ENCODE peak calls at places on chromosomes 12 and 14, in six cellular contexts. Y, U, K, I, W and C are unnamed samples.
A peak's percentile ranks its signal among the peaks of the same experiment; 100 is the strongest.

GRCh38 chr12:30025317-30025716 is 241.6 kb upstream of the TMTC1 start:
- DNase-seq in Y (no peak), U (no peak), K (no peak), I (no peak), W (peak; percentile 54), C (no peak)

GRCh38 chr12:143964-144649 is 69.8 kb downstream of the SLC6A12 start:
- DNase-seq in Y (no peak), U (no peak), K (no peak), I (no peak), W (no peak), C (no peak)

GRCh38 chr12:1972856-1973317 is 31.4 kb downstream of the DCP1B start:
- DNase-seq in Y (peak; percentile 20), U (peak; percentile 73), K (no peak), I (no peak), W (peak; percentile 70), C (no peak)

GRCh38 chr12:94644141-94644575 is 6.2 kb downstream of the TMCC3 start:
- DNase-seq in Y (no peak), U (no peak), K (no peak), I (no peak), W (peak; percentile 27), C (no peak)

GRCh38 chr12:4934651-4935050 is 24.9 kb downstream of the KCNA1 start:
- DNase-seq in Y (no peak), U (no peak), K (no peak), I (no peak), W (peak; percentile 11), C (no peak)

GRCh38 chr12:117485984-117486839 is 124.8 kb upstream of the NOS1 start:
- DNase-seq in Y (no peak), U (no peak), K (no peak), I (no peak), W (no peak), C (no peak)

GRCh38 chr12:18382486-18382885 is 121.2 kb downstream of the PIK3C2G start:
- DNase-seq in Y (peak; percentile 20), U (no peak), K (no peak), I (no peak), W (peak; percentile 77), C (no peak)

GRCh38 chr12:16857456-16857923 is 251.5 kb upstream of the LMO3 start:
- DNase-seq in Y (no peak), U (no peak), K (peak; percentile 47), I (peak; percentile 39), W (no peak), C (no peak)

GRCh38 chr14:92937229-92937937 is 14.4 kb downstream of the CHGA start:
- DNase-seq in Y (no peak), U (no peak), K (no peak), I (no peak), W (no peak), C (no peak)

GRCh38 chr14:44620106-44621019 is 113.3 kb upstream of the FSCB start:
- DNase-seq in Y (no peak), U (no peak), K (no peak), I (no peak), W (peak; percentile 20), C (no peak)

GRCh38 chr12:123530683-123531082 is 2.8 kb downstream of the RILPL1 start:
- DNase-seq in Y (no peak), U (no peak), K (no peak), I (no peak), W (no peak), C (no peak)

GRCh38 chr12:122422769-122423257 is 344 bp upstream of the CLIP1 start:
- DNase-seq in Y (no peak), U (no peak), K (no peak), I (peak; percentile 33), W (peak; percentile 71), C (no peak)

GRCh38 chr12:28104893-28105864 is 85.1 kb upstream of the CCDC91 start:
- DNase-seq in Y (no peak), U (no peak), K (no peak), I (no peak), W (peak; percentile 72), C (no peak)

GRCh38 chr12:28114488-28114887 is 75.8 kb upstream of the CCDC91 start:
- DNase-seq in Y (no peak), U (no peak), K (no peak), I (no peak), W (no peak), C (no peak)

GRCh38 chr12:28107679-28108078 is 82.6 kb upstream of the CCDC91 start:
- DNase-seq in Y (no peak), U (no peak), K (no peak), I (peak; percentile 30), W (no peak), C (no peak)

GRCh38 chr12:28108599-28108998 is 81.7 kb upstream of the CCDC91 start:
- DNase-seq in Y (no peak), U (no peak), K (no peak), I (peak; percentile 69), W (no peak), C (no peak)

DNA sequence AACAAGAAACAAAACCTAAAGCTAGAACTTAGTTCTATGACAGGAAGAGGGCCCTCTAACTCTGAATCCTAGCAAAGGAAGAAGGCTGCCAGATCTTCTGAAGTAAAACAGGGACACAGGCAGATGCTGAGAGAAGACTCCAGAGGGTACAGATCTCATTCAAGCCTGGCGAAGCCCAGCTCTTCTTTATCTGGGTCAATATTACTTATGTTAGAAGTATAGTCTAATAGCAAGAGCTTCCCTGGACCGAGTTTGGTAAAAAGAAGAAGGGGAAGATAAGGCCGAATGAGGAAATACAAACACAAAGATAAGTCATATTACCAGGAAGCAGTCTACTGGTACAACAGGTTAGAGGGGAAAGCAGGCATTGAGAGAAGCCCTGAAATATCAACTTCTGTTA is 79.9 kb upstream of the CCDC91 start:
- DNase-seq in Y (no peak), U (no peak), K (no peak), I (no peak), W (peak; percentile 46), C (no peak)
- TF ChIP-seq CTCF in Y (no peak), U (no peak), K (no peak), I (no peak), W (peak; percentile 14), C (no peak)

GRCh38 chr14:20662968-20663731 is 21.2 kb upstream of the RNASE4 start:
- DNase-seq in Y (no peak), U (peak; percentile 50), K (peak; percentile 55), I (peak; percentile 80), W (peak; percentile 72), C (peak; percentile 84)
- TF ChIP-seq CTCF in Y (peak; percentile 41), U (peak; percentile 34), K (peak; percentile 59), I (peak; percentile 67), W (peak; percentile 51), C (peak; percentile 81)

GRCh38 chr12:110825530-110825929 is 21.3 kb upstream of the CCDC63 start:
- DNase-seq in Y (no peak), U (no peak), K (no peak), I (no peak), W (no peak), C (no peak)
- TF ChIP-seq CTCF in Y (no peak), U (no peak), K (no peak), I (no peak), W (no peak), C (no peak)

GRCh38 chr14:89402363-89402762 is 14.7 kb downstream of the FOXN3 start:
- DNase-seq in Y (no peak), U (no peak), K (no peak), I (no peak), W (no peak), C (no peak)
- TF ChIP-seq CTCF in Y (no peak), U (no peak), K (no peak), I (no peak), W (no peak), C (no peak)

GRCh38 chr12:50222275-50222783 is 55.2 kb upstream of the CERS5 start:
- DNase-seq in Y (peak; percentile 89), U (peak; percentile 71), K (peak; percentile 50), I (no peak), W (peak; percentile 95), C (no peak)
- TF ChIP-seq CTCF in Y (peak; percentile 58), U (peak; percentile 33), K (no peak), I (no peak), W (peak; percentile 57), C (no peak)

DNA sequence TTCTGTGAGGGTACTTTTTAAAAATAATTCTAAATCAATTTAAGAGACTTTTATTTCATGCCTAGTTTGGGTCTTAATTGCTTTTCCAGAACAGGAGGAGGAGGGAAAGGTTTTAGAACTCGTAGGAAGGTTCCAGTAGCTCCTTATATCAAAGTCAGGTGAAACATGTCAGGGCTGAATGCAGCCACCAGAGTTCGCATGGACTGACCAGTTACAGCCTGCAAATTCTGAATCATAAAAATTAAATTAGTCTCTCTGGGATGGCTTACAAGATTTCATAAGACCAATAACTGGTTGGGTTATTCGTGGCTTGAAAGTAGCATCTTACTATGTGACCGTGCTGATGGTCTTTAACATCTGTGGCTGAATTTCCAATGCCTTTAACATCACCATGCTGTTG is 410 bp downstream of the BDKRB1 start:
- DNase-seq in Y (no peak), U (no peak), K (no peak), I (no peak), W (peak; percentile 79), C (no peak)
- TF ChIP-seq CTCF in Y (peak; percentile 38), U (no peak), K (no peak), I (no peak), W (peak; percentile 53), C (no peak)

GRCh38 chr12:48969847-48970701 is 1.5 kb downstream of the WNT10B start:
- DNase-seq in Y (no peak), U (no peak), K (peak; percentile 66), I (no peak), W (no peak), C (no peak)
- TF ChIP-seq CTCF in Y (no peak), U (no peak), K (peak; percentile 29), I (no peak), W (no peak), C (peak; percentile 11)

GRCh38 chr12:102119674-102120563 is at the start of the genes NUP37 and PARPBP:
- DNase-seq in Y (peak; percentile 50), U (peak; percentile 85), K (peak; percentile 93), I (peak; percentile 92), W (peak; percentile 79), C (peak; percentile 70)
- TF ChIP-seq CTCF in Y (no peak), U (peak; percentile 9), K (peak; percentile 3), I (no peak), W (peak; percentile 21), C (no peak)